ENCODE peak calls at places on chromosomes 7 and 10, in nine cellular contexts. One of them, this sample, is unnamed.

GRCh38 chr10:61903991-61904350 is 2.5 kb downstream of the ARID5B start:
- DNase-seq in K562: no peak
- DNase-seq in H9: no peak
- DNase-seq in fibroblast of lung: peak
- DNase-seq in mesendoderm: no peak
- DNase-seq in IMR-90: peak
- DNase-seq in HCT116: no peak
- DNase-seq in GM23248: peak
- DNase-seq in PC-3: peak
- DNase-seq in this sample: no peak

GRCh38 chr10:72913287-72913686 is 19.7 kb downstream of the OIT3 start:
- DNase-seq in K562: no peak
- DNase-seq in H9: peak
- DNase-seq in fibroblast of lung: no peak
- DNase-seq in mesendoderm: peak
- DNase-seq in IMR-90: no peak
- DNase-seq in HCT116: no peak
- DNase-seq in GM23248: no peak
- DNase-seq in PC-3: no peak
- DNase-seq in this sample: no peak

GRCh38 chr10:62749104-62749683 is 55.3 kb upstream of the ADO start:
- DNase-seq in K562: no peak
- DNase-seq in H9: no peak
- DNase-seq in fibroblast of lung: no peak
- DNase-seq in mesendoderm: no peak
- DNase-seq in IMR-90: no peak
- DNase-seq in HCT116: no peak
- DNase-seq in GM23248: no peak
- DNase-seq in PC-3: no peak
- DNase-seq in this sample: no peak

GRCh38 chr7:79296553-79297320 is 156.7 kb downstream of the MAGI2 start:
- DNase-seq in K562: no peak
- DNase-seq in H9: no peak
- DNase-seq in fibroblast of lung: no peak
- DNase-seq in mesendoderm: no peak
- DNase-seq in IMR-90: no peak
- DNase-seq in HCT116: no peak
- DNase-seq in GM23248: peak
- DNase-seq in PC-3: no peak
- DNase-seq in this sample: no peak

GRCh38 chr7:29565634-29565981 is 2.0 kb downstream of the PRR15 start:
- DNase-seq in K562: no peak
- DNase-seq in H9: no peak
- DNase-seq in fibroblast of lung: no peak
- DNase-seq in mesendoderm: no peak
- DNase-seq in IMR-90: no peak
- DNase-seq in HCT116: no peak
- DNase-seq in GM23248: no peak
- DNase-seq in PC-3: no peak
- DNase-seq in this sample: no peak

GRCh38 chr7:28155019-28155660 is 25.5 kb downstream of the JAZF1 start:
- DNase-seq in K562: no peak
- DNase-seq in H9: no peak
- DNase-seq in fibroblast of lung: no peak
- DNase-seq in mesendoderm: no peak
- DNase-seq in IMR-90: no peak
- DNase-seq in HCT116: no peak
- DNase-seq in GM23248: peak
- DNase-seq in PC-3: peak
- DNase-seq in this sample: no peak

GRCh38 chr7:26061340-26062239 is 90.4 kb upstream of the NFE2L3 start:
- DNase-seq in K562: peak
- DNase-seq in H9: peak
- DNase-seq in fibroblast of lung: peak
- DNase-seq in mesendoderm: peak
- DNase-seq in IMR-90: peak
- DNase-seq in HCT116: peak
- DNase-seq in GM23248: peak
- DNase-seq in PC-3: peak
- DNase-seq in this sample: peak

GRCh38 chr10:95413608-95414007 is 122.8 kb upstream of the PDLIM1 start:
- DNase-seq in K562: no peak
- DNase-seq in H9: no peak
- DNase-seq in fibroblast of lung: no peak
- DNase-seq in mesendoderm: no peak
- DNase-seq in IMR-90: no peak
- DNase-seq in HCT116: no peak
- DNase-seq in GM23248: no peak
- DNase-seq in PC-3: no peak
- DNase-seq in this sample: no peak

GRCh38 chr10:1050145-1050544 is 1.2 kb upstream of the IDI1 start:
- DNase-seq in K562: peak
- DNase-seq in H9: no peak
- DNase-seq in fibroblast of lung: peak
- DNase-seq in mesendoderm: peak
- DNase-seq in IMR-90: peak
- DNase-seq in HCT116: no peak
- DNase-seq in GM23248: peak
- DNase-seq in PC-3: peak
- DNase-seq in this sample: peak

GRCh38 chr10:63058236-63058635 is 74.9 kb upstream of the NRBF2 start:
- DNase-seq in K562: no peak
- DNase-seq in H9: no peak
- DNase-seq in fibroblast of lung: no peak
- DNase-seq in mesendoderm: peak
- DNase-seq in IMR-90: no peak
- DNase-seq in HCT116: no peak
- DNase-seq in GM23248: no peak
- DNase-seq in PC-3: no peak
- DNase-seq in this sample: no peak

GRCh38 chr10:114990991-114991390 is 53.0 kb downstream of the TRUB1 start:
- DNase-seq in K562: no peak
- DNase-seq in H9: no peak
- DNase-seq in fibroblast of lung: no peak
- DNase-seq in mesendoderm: no peak
- DNase-seq in IMR-90: no peak
- DNase-seq in HCT116: no peak
- DNase-seq in GM23248: no peak
- DNase-seq in PC-3: no peak
- DNase-seq in this sample: no peak

GRCh38 chr10:30804478-30805055 is 175.0 kb upstream of the LYZL2 start:
- DNase-seq in K562: no peak
- DNase-seq in H9: no peak
- DNase-seq in fibroblast of lung: peak
- DNase-seq in mesendoderm: no peak
- DNase-seq in IMR-90: no peak
- DNase-seq in HCT116: no peak
- DNase-seq in GM23248: peak
- DNase-seq in PC-3: peak
- DNase-seq in this sample: no peak

GRCh38 chr7:149621776-149622175 is 124.2 kb upstream of the ZNF746 start:
- DNase-seq in K562: peak
- DNase-seq in H9: no peak
- DNase-seq in fibroblast of lung: no peak
- DNase-seq in mesendoderm: no peak
- DNase-seq in IMR-90: no peak
- DNase-seq in HCT116: no peak
- DNase-seq in GM23248: no peak
- DNase-seq in PC-3: no peak
- DNase-seq in this sample: no peak

GRCh38 chr7:842436-843031 is 10.3 kb downstream of the SUN1 start:
- DNase-seq in K562: no peak
- DNase-seq in H9: no peak
- DNase-seq in fibroblast of lung: no peak
- DNase-seq in mesendoderm: peak
- DNase-seq in IMR-90: no peak
- DNase-seq in HCT116: no peak
- DNase-seq in GM23248: peak
- DNase-seq in PC-3: no peak
- DNase-seq in this sample: no peak

GRCh38 chr10:17216217-17216900 is 11.7 kb upstream of the VIM start:
- DNase-seq in K562: peak
- DNase-seq in H9: peak
- DNase-seq in fibroblast of lung: peak
- DNase-seq in mesendoderm: peak
- DNase-seq in IMR-90: peak
- DNase-seq in HCT116: peak
- DNase-seq in GM23248: peak
- DNase-seq in PC-3: peak
- DNase-seq in this sample: no peak

GRCh38 chr7:508461-509170 is 11.0 kb downstream of the PDGFA start:
- DNase-seq in K562: no peak
- DNase-seq in H9: no peak
- DNase-seq in fibroblast of lung: no peak
- DNase-seq in mesendoderm: no peak
- DNase-seq in IMR-90: no peak
- DNase-seq in HCT116: no peak
- DNase-seq in GM23248: no peak
- DNase-seq in PC-3: no peak
- DNase-seq in this sample: no peak

GRCh38 chr10:46216836-46217748 is 69.7 kb upstream of the ANTXRL start:
- DNase-seq in K562: peak
- DNase-seq in H9: peak
- DNase-seq in fibroblast of lung: no peak
- DNase-seq in mesendoderm: no peak
- DNase-seq in IMR-90: no peak
- DNase-seq in HCT116: no peak
- DNase-seq in GM23248: peak
- DNase-seq in PC-3: no peak
- DNase-seq in this sample: no peak

GRCh38 chr10:102159051-102159597 is 6.9 kb downstream of the NOLC1 start:
- DNase-seq in K562: no peak
- DNase-seq in H9: no peak
- DNase-seq in fibroblast of lung: no peak
- DNase-seq in mesendoderm: no peak
- DNase-seq in IMR-90: peak
- DNase-seq in HCT116: no peak
- DNase-seq in GM23248: peak
- DNase-seq in PC-3: no peak
- DNase-seq in this sample: no peak

GRCh38 chr7:140230862-140231778 is 54.3 kb upstream of the KDM7A start:
- DNase-seq in K562: no peak
- DNase-seq in H9: peak
- DNase-seq in fibroblast of lung: no peak
- DNase-seq in mesendoderm: peak
- DNase-seq in IMR-90: peak
- DNase-seq in HCT116: peak
- DNase-seq in GM23248: peak
- DNase-seq in PC-3: peak
- DNase-seq in this sample: peak

GRCh38 chr7:41029072-41029492 is 673.8 kb downstream of the INHBA start:
- DNase-seq in K562: peak
- DNase-seq in H9: no peak
- DNase-seq in fibroblast of lung: peak
- DNase-seq in mesendoderm: peak
- DNase-seq in IMR-90: peak
- DNase-seq in HCT116: peak
- DNase-seq in GM23248: peak
- DNase-seq in PC-3: peak
- DNase-seq in this sample: no peak

DNA sequence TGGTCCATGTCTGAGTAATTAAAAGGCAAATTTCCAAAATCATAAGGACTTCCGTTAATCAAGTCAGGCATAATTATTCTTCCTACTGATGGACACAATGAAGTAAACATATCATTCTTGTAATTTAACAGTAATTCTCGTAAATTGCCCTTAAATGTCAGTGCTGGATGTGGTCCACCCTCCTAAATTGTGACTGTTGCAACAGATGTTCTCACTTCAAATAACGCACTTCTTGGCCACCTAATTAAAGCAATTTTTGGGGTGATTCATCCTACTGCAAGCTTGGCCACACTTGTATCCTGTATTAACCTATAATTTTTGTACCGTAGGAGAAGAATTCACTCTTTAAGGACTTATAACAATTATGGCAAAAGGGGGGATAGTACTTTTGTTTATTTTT is 1.9 kb downstream of the COL1A2 start:
- DNase-seq in K562: no peak
- DNase-seq in H9: no peak
- DNase-seq in fibroblast of lung: peak
- DNase-seq in mesendoderm: no peak
- DNase-seq in IMR-90: no peak
- DNase-seq in HCT116: no peak
- DNase-seq in GM23248: peak
- DNase-seq in PC-3: no peak
- DNase-seq in this sample: no peak
- H3K9ac ChIP-seq in K562: no peak
- H3K9ac ChIP-seq in H9: no peak
- H3K9ac ChIP-seq in fibroblast of lung: peak
- H3K9ac ChIP-seq in mesendoderm: no peak
- H3K9ac ChIP-seq in IMR-90: peak
- H3K9ac ChIP-seq in HCT116: no peak
- H3K9ac ChIP-seq in GM23248: peak
- H3K9ac ChIP-seq in PC-3: no peak
- H3K9ac ChIP-seq in this sample: no peak

DNA sequence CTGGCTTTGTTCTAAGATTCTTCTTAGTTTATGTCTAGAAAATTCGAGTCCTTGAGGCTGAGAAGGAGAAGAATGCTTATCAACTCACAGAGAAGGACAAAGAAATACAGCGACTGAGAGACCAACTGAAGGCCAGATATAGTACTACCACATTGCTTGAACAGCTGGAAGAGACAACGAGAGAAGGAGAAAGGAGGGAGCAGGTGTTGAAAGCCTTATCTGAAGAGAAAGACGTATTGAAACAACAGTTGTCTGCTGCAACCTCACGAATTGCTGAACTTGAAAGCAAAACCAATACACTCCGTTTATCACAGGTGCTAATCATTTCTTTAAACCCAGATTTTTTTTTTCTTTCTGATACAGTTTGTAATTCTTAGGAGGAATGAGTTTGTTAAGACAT is 6.7 kb downstream of the CEP55 start:
- DNase-seq in K562: no peak
- DNase-seq in H9: no peak
- DNase-seq in fibroblast of lung: no peak
- DNase-seq in mesendoderm: no peak
- DNase-seq in IMR-90: no peak
- DNase-seq in HCT116: no peak
- DNase-seq in GM23248: no peak
- DNase-seq in PC-3: no peak
- DNase-seq in this sample: no peak
- H3K9ac ChIP-seq in K562: no peak
- H3K9ac ChIP-seq in H9: no peak
- H3K9ac ChIP-seq in fibroblast of lung: no peak
- H3K9ac ChIP-seq in mesendoderm: no peak
- H3K9ac ChIP-seq in IMR-90: no peak
- H3K9ac ChIP-seq in HCT116: no peak
- H3K9ac ChIP-seq in GM23248: no peak
- H3K9ac ChIP-seq in PC-3: no peak
- H3K9ac ChIP-seq in this sample: no peak

GRCh38 chr7:92695308-92696261 is 105.4 kb upstream of the FAM133B start:
- DNase-seq in K562: peak
- DNase-seq in H9: peak
- DNase-seq in fibroblast of lung: peak
- DNase-seq in mesendoderm: peak
- DNase-seq in IMR-90: peak
- DNase-seq in HCT116: peak
- DNase-seq in GM23248: peak
- DNase-seq in PC-3: peak
- DNase-seq in this sample: peak
- H3K9ac ChIP-seq in K562: peak
- H3K9ac ChIP-seq in H9: peak
- H3K9ac ChIP-seq in fibroblast of lung: peak
- H3K9ac ChIP-seq in mesendoderm: peak
- H3K9ac ChIP-seq in IMR-90: peak
- H3K9ac ChIP-seq in HCT116: peak
- H3K9ac ChIP-seq in GM23248: peak
- H3K9ac ChIP-seq in PC-3: peak
- H3K9ac ChIP-seq in this sample: no peak

GRCh38 chr10:3623746-3624145 is 161.3 kb downstream of the KLF6 start:
- DNase-seq in K562: no peak
- DNase-seq in H9: no peak
- DNase-seq in fibroblast of lung: peak
- DNase-seq in mesendoderm: peak
- DNase-seq in IMR-90: peak
- DNase-seq in HCT116: no peak
- DNase-seq in GM23248: peak
- DNase-seq in PC-3: no peak
- DNase-seq in this sample: no peak
- H3K9ac ChIP-seq in K562: no peak
- H3K9ac ChIP-seq in H9: no peak
- H3K9ac ChIP-seq in fibroblast of lung: no peak
- H3K9ac ChIP-seq in mesendoderm: no peak
- H3K9ac ChIP-seq in IMR-90: no peak
- H3K9ac ChIP-seq in HCT116: no peak
- H3K9ac ChIP-seq in GM23248: no peak
- H3K9ac ChIP-seq in PC-3: no peak
- H3K9ac ChIP-seq in this sample: no peak

This sample was measured in neural progenitor cell.